ENCODE peak calls at places on chromosomes 2 and 18, in four cellular contexts. V is SK-N-SH, X is stomach, E is tibial nerve. D is an unnamed sample. For H3K36me3, the result is how much of the 10 kb centered on the place peaks cover.

GRCh38 chr2:217920879-217921603 is 81.8 kb downstream of the TNS1 start:
- DNase-seq in V (peak), X (no peak), E (no peak), D (no peak)

GRCh38 chr2:1584691-1585485 is 159.4 kb downstream of the PXDN start:
- DNase-seq in V (no peak), X (no peak), E (no peak), D (no peak)

GRCh38 chr2:150491943-150492342 is 4.5 kb upstream of the RND3 start:
- DNase-seq in V (no peak), X (no peak), E (no peak), D (no peak)

GRCh38 chr2:219458996-219459395 is 24.4 kb downstream of the SPEG start:
- DNase-seq in V (no peak), X (no peak), E (no peak), D (no peak)

GRCh38 chr2:120014231-120014990 is 1.5 kb downstream of the EPB41L5 start:
- DNase-seq in V (peak), X (no peak), E (peak), D (no peak)

GRCh38 chr2:62569907-62570793 is 64.2 kb upstream of the TMEM17 start:
- DNase-seq in V (no peak), X (no peak), E (no peak), D (no peak)

GRCh38 chr18:46728219-46728930 is 28.5 kb downstream of the ST8SIA5 start:
- DNase-seq in V (no peak), X (no peak), E (no peak), D (no peak)

GRCh38 chr2:150644298-150645067 is 157.0 kb upstream of the RND3 start:
- DNase-seq in V (no peak), X (no peak), E (no peak), D (no peak)

GRCh38 chr2:215269397-215270117 is 42.3 kb upstream of the ATIC start:
- DNase-seq in V (peak), X (peak), E (peak), D (no peak)

GRCh38 chr18:59697236-59697932 is at the start of gene CCBE1:
- DNase-seq in V (peak), X (peak), E (peak), D (no peak)

DNA sequence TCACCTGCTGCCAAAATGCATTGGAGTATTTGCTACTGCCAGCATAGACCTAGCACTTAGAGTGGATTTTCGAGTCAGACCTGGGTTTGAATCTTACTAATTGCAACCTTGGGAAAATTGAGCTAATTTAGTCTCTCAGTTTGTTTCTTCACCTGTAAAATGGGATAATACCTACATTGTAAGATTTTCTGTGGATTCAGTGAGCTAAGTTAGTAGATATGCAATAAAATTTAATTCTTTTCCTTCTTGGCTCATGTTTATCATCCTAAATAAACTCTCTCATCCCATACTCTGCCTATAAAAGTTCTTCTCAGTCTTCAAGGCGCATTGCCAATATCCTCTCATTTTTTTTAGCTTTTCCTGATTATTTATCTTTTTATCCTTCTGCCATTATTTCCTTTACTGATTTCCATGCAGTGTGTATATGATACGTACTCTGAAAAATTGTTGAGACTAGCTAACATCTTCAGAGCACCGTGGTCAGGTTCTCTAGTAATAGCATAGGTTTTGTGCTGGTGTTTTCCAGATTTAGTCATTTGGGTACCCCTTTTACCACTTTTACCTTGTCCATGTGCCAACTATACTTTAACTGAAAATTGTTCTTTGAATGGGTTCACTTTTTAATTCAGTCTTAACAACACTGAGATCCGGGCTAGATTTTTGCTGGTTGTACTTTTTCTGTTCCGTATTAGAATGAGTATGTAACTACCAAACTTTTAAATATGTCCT is 7.3 kb downstream of the CEP192 start:
- DNase-seq in V (no peak), X (no peak), E (no peak), D (no peak)
- TF ChIP-seq EP300 in V (no peak), X (no peak), E (no peak), D (no peak)

GRCh38 chr2:222931659-222932058 is 70.8 kb downstream of the ACSL3 start:
- DNase-seq in V (no peak), X (no peak), E (no peak), D (no peak)

GRCh38 chr2:222927600-222927999 is 66.8 kb downstream of the ACSL3 start:
- DNase-seq in V (no peak), X (no peak), E (no peak), D (no peak)

GRCh38 chr2:222933458-222933857 is 72.6 kb downstream of the ACSL3 start:
- DNase-seq in V (peak), X (no peak), E (no peak), D (no peak)

GRCh38 chr2:222928335-222928734 is 67.5 kb downstream of the ACSL3 start:
- DNase-seq in V (no peak), X (no peak), E (no peak), D (no peak)

GRCh38 chr2:222930862-222931261 is 70.0 kb downstream of the ACSL3 start:
- DNase-seq in V (no peak), X (no peak), E (no peak), D (no peak)
- H3K36me3 ChIP-seq in V (under half), X (under half), E (under half), D (under half)

GRCh38 chr2:232890896-232891601 is 21.0 kb downstream of the SNORC start:
- DNase-seq in V (no peak), X (peak), E (no peak), D (no peak)
- TF ChIP-seq EP300 in V (no peak), X (no peak), E (no peak), D (no peak)

DNA sequence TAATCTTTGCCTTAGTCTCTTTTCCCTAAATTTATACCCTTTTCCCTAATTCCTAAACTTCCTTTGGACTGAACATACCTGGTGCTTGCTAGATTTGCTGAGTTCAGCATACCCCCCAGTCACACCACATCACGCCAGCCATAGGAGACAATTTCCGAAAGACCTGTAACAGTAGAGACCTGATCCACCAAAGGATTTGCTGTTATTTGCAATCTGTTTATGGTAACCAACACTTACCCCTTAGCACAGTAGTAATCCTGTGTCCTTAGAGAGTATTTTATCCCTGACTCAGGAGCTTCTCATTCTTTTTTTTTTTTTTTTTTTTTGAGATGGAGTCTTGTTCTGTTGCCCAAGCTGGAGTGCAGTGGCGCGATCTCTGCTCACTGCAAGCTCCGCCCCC is 8.6 kb downstream of the PSMG2 start:
- DNase-seq in V (no peak), X (no peak), E (no peak), D (peak)
- H3K36me3 ChIP-seq in V (under half), X (half or more), E (under half), D (half or more)

GRCh38 chr2:173963323-173963816 is 1.8 kb downstream of the SP3 start:
- DNase-seq in V (no peak), X (no peak), E (peak), D (no peak)

GRCh38 chr2:173964565-173965371 is 405 bp downstream of the SP3 start:
- DNase-seq in V (peak), X (peak), E (peak), D (peak)

GRCh38 chr2:173965372-173966025 is at the start of gene SP3:
- DNase-seq in V (peak), X (peak), E (peak), D (peak)

GRCh38 chr2:173962583-173963110 is 2.5 kb downstream of the SP3 start:
- DNase-seq in V (no peak), X (no peak), E (no peak), D (no peak)

GRCh38 chr2:173963817-173964564 is 1.2 kb downstream of the SP3 start:
- DNase-seq in V (peak), X (peak), E (peak), D (peak)
- TF ChIP-seq EP300 in V (no peak), X (no peak), E (no peak), D (no peak)

GRCh38 chr18:3012306-3012919 is 531 bp downstream of the LPIN2 start:
- DNase-seq in V (peak), X (peak), E (peak), D (no peak)

GRCh38 chr18:3008546-3008945 is 4.4 kb downstream of the LPIN2 start:
- DNase-seq in V (no peak), X (no peak), E (no peak), D (no peak)

GRCh38 chr18:3002766-3003165 is 10.2 kb downstream of the LPIN2 start:
- DNase-seq in V (no peak), X (no peak), E (no peak), D (no peak)

GRCh38 chr18:3005462-3005861 is 7.5 kb downstream of the LPIN2 start:
- DNase-seq in V (no peak), X (no peak), E (no peak), D (no peak)

GRCh38 chr18:3007491-3007890 is 5.5 kb downstream of the LPIN2 start:
- DNase-seq in V (no peak), X (no peak), E (no peak), D (no peak)
- H3K36me3 ChIP-seq in V (under half), X (under half), E (under half), D (under half)

GRCh38 chr2:216757532-216757931 is 62.2 kb upstream of the IGFBP5 start:
- DNase-seq in V (no peak), X (no peak), E (no peak), D (no peak)
- TF ChIP-seq EP300 in V (no peak), X (no peak), E (no peak), D (no peak)